ENCODE peak calls at places on chromosomes 3 and 15, in ten cellular contexts. M, R, V, L, I, D, Z, U, F and P are unnamed samples. For H3K9me3, the result is how much of the 10 kb centered on the place peaks cover.

GRCh38 chr3:162632672-162633071 is 1136.1 kb downstream of the OTOL1 start:
- DNase-seq in U (no peak), F (no peak), M (no peak), L (no peak), D (no peak), Z (no peak), I (no peak), R (no peak), V (no peak), P (no peak)

GRCh38 chr3:48466386-48467109 is 20.0 kb downstream of the ATRIP start:
- DNase-seq in V (no peak), D (peak), R (no peak), Z (peak), I (no peak), U (peak), M (no peak), F (no peak), L (peak), P (peak)

GRCh38 chr3:127967296-127967695 is 52.3 kb downstream of the KBTBD12 start:
- DNase-seq in L (no peak), I (no peak), M (no peak), Z (no peak), F (no peak), D (no peak), U (no peak), R (peak), V (no peak), P (no peak)

GRCh38 chr3:57094606-57095005 is 34.1 kb downstream of the SPATA12 start:
- DNase-seq in M (peak), I (no peak), D (no peak), V (no peak), R (no peak), Z (no peak), L (no peak), U (no peak), F (no peak), P (no peak)

GRCh38 chr3:99875925-99876781 is 58.5 kb downstream of the CMSS1 start:
- DNase-seq in I (peak), U (peak), Z (peak), L (peak), M (peak), V (peak), F (peak), D (peak), R (peak), P (peak)

GRCh38 chr15:60570936-60571530 is 92.1 kb upstream of the ICE2 start:
- DNase-seq in U (no peak), F (no peak), R (no peak), I (no peak), M (no peak), D (no peak), V (no peak), L (no peak), Z (no peak), P (no peak)

GRCh38 chr15:65796610-65797012 is 4.5 kb upstream of the DENND4A start:
- DNase-seq in R (peak), L (no peak), V (no peak), D (no peak), F (peak), M (no peak), I (no peak), U (no peak), Z (no peak), P (no peak)

GRCh38 chr15:35654334-35654733 is 108.4 kb upstream of the DPH6 start:
- DNase-seq in V (no peak), L (no peak), M (no peak), Z (no peak), U (no peak), I (no peak), R (peak), D (no peak), F (no peak), P (no peak)

GRCh38 chr3:184636774-184637316 is 75.0 kb downstream of the MAGEF1 start:
- DNase-seq in Z (no peak), D (no peak), V (no peak), M (no peak), I (no peak), L (no peak), F (no peak), U (no peak), R (peak), P (no peak)

GRCh38 chr3:123353852-123354238 is 95.0 kb downstream of the ADCY5 start:
- DNase-seq in F (no peak), U (no peak), R (peak), L (no peak), V (no peak), M (no peak), I (no peak), Z (no peak), D (no peak), P (no peak)

GRCh38 chr3:114863848-114864247 is 283.2 kb downstream of the ZBTB20 start:
- DNase-seq in M (no peak), L (peak), I (no peak), U (no peak), R (no peak), D (no peak), V (no peak), F (no peak), Z (no peak), P (no peak)

GRCh38 chr3:23183731-23184130 is 19.4 kb upstream of the UBE2E2 start:
- DNase-seq in I (no peak), M (no peak), V (peak), Z (peak), R (peak), L (peak), F (peak), D (peak), U (no peak), P (no peak)

GRCh38 chr3:13537926-13538325 is 11.0 kb upstream of the FBLN2 start:
- DNase-seq in M (no peak), L (no peak), U (no peak), I (no peak), Z (no peak), D (no peak), R (peak), V (no peak), F (no peak), P (no peak)

GRCh38 chr3:129317876-129318275 is 39.2 kb downstream of the HMCES start:
- DNase-seq in L (peak), I (no peak), U (no peak), R (no peak), F (no peak), M (no peak), V (no peak), D (no peak), Z (no peak), P (no peak)

GRCh38 chr15:38038659-38039442 is 104.4 kb downstream of the TMCO5A start:
- DNase-seq in Z (no peak), M (no peak), L (no peak), F (no peak), U (no peak), I (no peak), R (peak), V (no peak), D (no peak), P (no peak)

GRCh38 chr3:55203006-55203405 is 275.1 kb upstream of the LRTM1 start:
- DNase-seq in R (peak), I (no peak), M (no peak), D (no peak), F (no peak), Z (no peak), U (no peak), V (no peak), L (no peak), P (no peak)

GRCh38 chr3:115517457-115518050 is 105.8 kb upstream of the GAP43 start:
- DNase-seq in Z (no peak), F (no peak), V (no peak), R (no peak), I (no peak), D (no peak), U (no peak), L (no peak), M (no peak), P (no peak)

GRCh38 chr15:89770041-89770440 is 6.1 kb upstream of the MESP2 start:
- DNase-seq in D (no peak), I (no peak), R (peak), Z (no peak), U (no peak), F (no peak), M (no peak), L (no peak), V (no peak), P (no peak)

GRCh38 chr3:83150896-83151295 is 1389.5 kb upstream of the GBE1 start:
- DNase-seq in F (no peak), U (no peak), Z (no peak), L (no peak), D (no peak), M (no peak), I (no peak), V (no peak), R (no peak), P (no peak)

GRCh38 chr3:61381745-61382392 is 130.6 kb upstream of the FHIT start:
- DNase-seq in R (peak), V (no peak), D (no peak), I (no peak), F (peak), L (peak), U (no peak), M (no peak), Z (peak), P (peak)

GRCh38 chr3:146131616-146132410 is 29.2 kb downstream of the PLOD2 start:
- DNase-seq in M (no peak), D (no peak), I (no peak), Z (no peak), V (no peak), R (peak), F (no peak), L (no peak), U (no peak), P (no peak)

GRCh38 chr15:39657714-39658113 is 76.8 kb downstream of the THBS1 start:
- DNase-seq in D (no peak), V (no peak), Z (no peak), I (no peak), M (no peak), R (peak), F (no peak), L (no peak), U (no peak), P (no peak)

GRCh38 chr3:133592843-133593242 is 19.4 kb downstream of the CDV3 start:
- DNase-seq in M (no peak), V (no peak), U (no peak), D (no peak), R (no peak), Z (no peak), I (no peak), F (no peak), L (no peak), P (no peak)

GRCh38 chr3:18426597-18426996 is 1.5 kb upstream of the SATB1 start:
- DNase-seq in R (no peak), Z (no peak), V (no peak), U (no peak), I (no peak), L (no peak), F (no peak), M (no peak), D (no peak), P (no peak)

GRCh38 chr15:69843927-69844326 is 253.8 kb downstream of the TLE3 start:
- DNase-seq in F (no peak), R (no peak), I (no peak), U (no peak), M (no peak), D (no peak), Z (no peak), V (no peak), L (no peak), P (no peak)

GRCh38 chr3:45690331-45691035 is 1.3 kb downstream of the SACM1L start:
- DNase-seq in F (peak), L (peak), D (no peak), V (no peak), U (no peak), Z (no peak), M (no peak), R (peak), I (no peak), P (no peak)

GRCh38 chr3:156532730-156533129 is 22.2 kb downstream of the SSR3 start:
- DNase-seq in F (no peak), I (no peak), R (no peak), L (no peak), Z (no peak), M (no peak), V (no peak), U (no peak), D (no peak), P (no peak)

GRCh38 chr3:114178770-114179368 is at the start of gene DRD3:
- DNase-seq in Z (no peak), V (peak), R (peak), D (no peak), I (no peak), M (no peak), F (peak), L (no peak), U (no peak), P (no peak)

GRCh38 chr3:153443961-153444360 is 281.9 kb downstream of the RAP2B start:
- DNase-seq in F (peak), D (no peak), I (no peak), M (no peak), R (no peak), L (peak), U (no peak), Z (no peak), V (no peak), P (peak)

GRCh38 chr3:169907476-169907875 is 3.9 kb upstream of the SAMD7 start:
- DNase-seq in M (no peak), U (no peak), L (no peak), I (no peak), R (no peak), Z (no peak), V (no peak), F (no peak), D (no peak), P (no peak)

GRCh38 chr3:120147072-120147871 is 53.0 kb upstream of the GSK3B start:
- DNase-seq in U (no peak), Z (peak), R (no peak), M (no peak), L (peak), D (no peak), F (no peak), V (no peak), I (peak), P (peak)

GRCh38 chr3:71391361-71391760 is 192.2 kb downstream of the FOXP1 start:
- DNase-seq in D (no peak), R (no peak), U (no peak), Z (no peak), L (no peak), M (no peak), F (no peak), I (no peak), V (no peak), P (no peak)

GRCh38 chr3:112774293-112774926 is 72.3 kb downstream of the CD200R1L start:
- DNase-seq in Z (no peak), R (peak), U (no peak), V (no peak), D (no peak), F (no peak), L (peak), I (no peak), M (no peak), P (no peak)

GRCh38 chr15:42073418-42073817 is 20.9 kb downstream of the PLA2G4D start:
- DNase-seq in D (no peak), I (no peak), Z (no peak), U (no peak), V (no peak), L (no peak), R (no peak), M (no peak), F (peak), P (no peak)

GRCh38 chr15:39828374-39828931 is 45.8 kb upstream of the FSIP1 start:
- DNase-seq in M (no peak), R (peak), F (no peak), U (no peak), L (no peak), V (no peak), D (peak), I (no peak), Z (peak), P (no peak)

GRCh38 chr3:31461441-31461840 is 71.3 kb upstream of the STT3B start:
- DNase-seq in R (no peak), Z (no peak), V (no peak), I (no peak), F (no peak), U (no peak), D (no peak), L (no peak), M (no peak), P (no peak)

GRCh38 chr3:42709621-42710020 is 7.0 kb upstream of the HHATL start:
- DNase-seq in D (peak), I (no peak), V (no peak), Z (no peak), R (no peak), M (no peak), F (no peak), U (no peak), L (no peak), P (no peak)

GRCh38 chr3:165746874-165747273 is 90.3 kb downstream of the BCHE start:
- DNase-seq in I (no peak), L (no peak), D (no peak), U (no peak), Z (no peak), F (no peak), V (no peak), M (no peak), R (no peak), P (no peak)

DNA sequence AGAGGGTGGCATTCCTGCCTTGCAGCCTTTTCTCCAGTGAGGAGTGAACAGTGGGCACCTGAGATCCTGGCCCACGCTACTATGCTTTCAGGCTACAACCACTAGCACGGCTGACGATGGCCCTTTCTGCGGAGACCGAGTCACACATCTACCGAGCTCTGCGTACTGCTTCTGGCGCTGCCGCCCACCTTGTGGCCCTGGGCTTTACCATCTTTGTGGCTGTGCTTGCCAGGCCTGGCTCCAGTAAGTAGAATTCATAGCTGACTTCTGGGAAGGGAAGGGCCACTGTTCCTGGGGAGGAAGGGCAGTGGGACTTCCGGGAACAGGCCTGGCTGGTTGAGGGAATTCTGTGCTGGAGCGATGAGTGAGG is 641 bp downstream of the CYB561D2 start:
- DNase-seq in I (no peak), U (no peak), R (no peak), V (no peak), D (no peak), F (no peak), Z (no peak), M (no peak), L (no peak), P (no peak)
- H3K27ac ChIP-seq in I (peak), U (peak), R (no peak), V (no peak), D (peak), F (peak), Z (peak), M (no peak), L (no peak), P (peak)

DNA sequence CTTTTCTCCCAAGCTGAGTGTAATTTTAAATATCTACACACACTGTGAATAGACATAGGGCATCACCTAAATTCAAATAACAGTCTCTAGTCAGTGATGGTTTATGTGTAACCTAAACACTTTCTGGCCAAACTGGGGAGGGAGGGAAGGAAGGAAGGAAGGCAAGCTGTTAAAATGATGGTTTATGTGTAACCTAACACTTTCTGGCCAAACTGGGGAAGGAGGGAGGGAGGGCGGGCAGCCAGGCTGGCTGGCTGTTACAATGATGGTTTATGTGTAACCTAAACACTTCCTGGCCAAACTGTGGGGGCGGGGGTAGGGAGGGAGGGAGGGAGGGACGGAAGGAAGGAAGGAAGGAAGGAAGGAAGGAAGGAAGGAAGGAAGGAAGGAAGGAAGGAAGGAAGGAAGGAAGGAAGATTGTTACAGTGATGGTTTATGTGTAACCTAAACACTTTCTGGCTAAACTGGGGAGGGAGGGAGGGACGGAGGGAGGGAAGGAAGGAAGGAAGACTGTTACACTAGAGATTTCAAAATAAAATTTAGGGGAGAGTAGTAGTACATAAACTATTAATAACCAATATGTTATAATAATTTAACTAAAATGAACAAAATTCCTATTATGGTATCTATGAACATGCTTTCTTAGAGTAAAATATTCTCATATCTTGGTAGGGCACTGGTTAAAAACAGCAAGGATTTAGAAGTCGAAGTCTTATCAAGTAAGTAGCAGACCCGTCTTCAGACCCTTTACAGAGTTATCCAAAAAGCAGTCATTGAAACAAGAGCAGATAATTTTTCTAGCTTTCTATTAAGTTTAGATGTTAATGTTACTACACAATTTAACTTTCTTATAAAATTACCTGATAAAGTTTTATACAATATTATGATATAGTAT is 148.1 kb downstream of the LMLN start:
- DNase-seq in Z (no peak), M (no peak), L (no peak), U (no peak), I (no peak), F (peak), V (no peak), D (no peak), R (no peak), P (no peak)
- H3K9me3 ChIP-seq in Z (under half), M (under half), L (under half), U (under half), I (under half), F (under half), V (under half), D (under half), R (under half), P (under half)

GRCh38 chr3:108292905-108293328 is 3.4 kb upstream of the HHLA2 start:
- DNase-seq in V (no peak), M (no peak), L (peak), I (no peak), R (no peak), D (no peak), U (no peak), F (no peak), Z (no peak), P (peak)
- H3K27ac ChIP-seq in V (no peak), M (no peak), L (peak), I (no peak), R (no peak), D (no peak), U (no peak), F (no peak), Z (no peak), P (peak)

GRCh38 chr3:1381647-1382036 is 288.8 kb downstream of the CNTN6 start:
- DNase-seq in R (no peak), Z (no peak), I (no peak), M (no peak), L (no peak), F (no peak), V (no peak), D (no peak), U (no peak), P (no peak)
- H3K9me3 ChIP-seq in R (under half), Z (under half), I (under half), M (under half), L (under half), F (under half), V (under half), D (under half), U (under half), P (under half)